ENCODE peak calls at places on chromosome 10, in seven cellular contexts. One of them, this sample, is unnamed.

GRCh38 chr10:81367132-81367531 is 507.9 kb upstream of the NRG3 start:
- DNase-seq in IMR-90: no peak
- DNase-seq in esophagus squamous epithelium: no peak
- DNase-seq in A549: no peak
- DNase-seq in HCT116: no peak
- DNase-seq in gastrocnemius medialis: no peak
- DNase-seq in uterus: no peak
- DNase-seq in this sample: no peak

GRCh38 chr10:103923502-103923901 is 5.5 kb upstream of the STN1 start:
- DNase-seq in IMR-90: no peak
- DNase-seq in esophagus squamous epithelium: no peak
- DNase-seq in A549: no peak
- DNase-seq in HCT116: no peak
- DNase-seq in gastrocnemius medialis: no peak
- DNase-seq in uterus: no peak
- DNase-seq in this sample: no peak

GRCh38 chr10:3225589-3225988 is 53.0 kb upstream of the PITRM1 start:
- DNase-seq in IMR-90: peak
- DNase-seq in esophagus squamous epithelium: no peak
- DNase-seq in A549: no peak
- DNase-seq in HCT116: no peak
- DNase-seq in gastrocnemius medialis: no peak
- DNase-seq in uterus: no peak
- DNase-seq in this sample: no peak

GRCh38 chr10:116134316-116134715 is 138.7 kb downstream of the GFRA1 start:
- DNase-seq in IMR-90: no peak
- DNase-seq in esophagus squamous epithelium: no peak
- DNase-seq in A549: no peak
- DNase-seq in HCT116: no peak
- DNase-seq in gastrocnemius medialis: no peak
- DNase-seq in uterus: no peak
- DNase-seq in this sample: no peak

GRCh38 chr10:79129361-79129997 is 60.7 kb downstream of the ZMIZ1 start:
- DNase-seq in IMR-90: peak
- DNase-seq in esophagus squamous epithelium: no peak
- DNase-seq in A549: peak
- DNase-seq in HCT116: no peak
- DNase-seq in gastrocnemius medialis: no peak
- DNase-seq in uterus: peak
- DNase-seq in this sample: no peak

GRCh38 chr10:30728786-30729185 is 99.2 kb upstream of the LYZL2 start:
- DNase-seq in IMR-90: no peak
- DNase-seq in esophagus squamous epithelium: no peak
- DNase-seq in A549: no peak
- DNase-seq in HCT116: no peak
- DNase-seq in gastrocnemius medialis: no peak
- DNase-seq in uterus: no peak
- DNase-seq in this sample: no peak

GRCh38 chr10:121448768-121449456 is 149.3 kb downstream of the FGFR2 start:
- DNase-seq in IMR-90: no peak
- DNase-seq in esophagus squamous epithelium: no peak
- DNase-seq in A549: no peak
- DNase-seq in HCT116: no peak
- DNase-seq in gastrocnemius medialis: no peak
- DNase-seq in uterus: no peak
- DNase-seq in this sample: no peak

GRCh38 chr10:95329296-95329695 is 38.5 kb upstream of the PDLIM1 start:
- DNase-seq in IMR-90: peak
- DNase-seq in esophagus squamous epithelium: no peak
- DNase-seq in A549: no peak
- DNase-seq in HCT116: no peak
- DNase-seq in gastrocnemius medialis: no peak
- DNase-seq in uterus: no peak
- DNase-seq in this sample: no peak

GRCh38 chr10:112475565-112476233 is 28.7 kb downstream of the VTI1A start:
- DNase-seq in IMR-90: peak
- DNase-seq in esophagus squamous epithelium: no peak
- DNase-seq in A549: no peak
- DNase-seq in HCT116: no peak
- DNase-seq in gastrocnemius medialis: no peak
- DNase-seq in uterus: no peak
- DNase-seq in this sample: no peak
- TF ChIP-seq CTCF in IMR-90: peak
- TF ChIP-seq CTCF in esophagus squamous epithelium: no peak
- TF ChIP-seq CTCF in A549: peak
- TF ChIP-seq CTCF in HCT116: peak
- TF ChIP-seq CTCF in gastrocnemius medialis: no peak
- TF ChIP-seq CTCF in uterus: no peak
- TF ChIP-seq CTCF in this sample: peak

GRCh38 chr10:91406322-91406721 is 3.8 kb upstream of the HECTD2 start:
- DNase-seq in IMR-90: no peak
- DNase-seq in esophagus squamous epithelium: no peak
- DNase-seq in A549: no peak
- DNase-seq in HCT116: no peak
- DNase-seq in gastrocnemius medialis: no peak
- DNase-seq in uterus: no peak
- DNase-seq in this sample: no peak

GRCh38 chr10:91409069-91409868 is 875 bp upstream of the HECTD2 start:
- DNase-seq in IMR-90: peak
- DNase-seq in esophagus squamous epithelium: peak
- DNase-seq in A549: peak
- DNase-seq in HCT116: no peak
- DNase-seq in gastrocnemius medialis: peak
- DNase-seq in uterus: peak
- DNase-seq in this sample: peak

GRCh38 chr10:91410638-91411367 is 659 bp downstream of the HECTD2 start:
- DNase-seq in IMR-90: peak
- DNase-seq in esophagus squamous epithelium: no peak
- DNase-seq in A549: peak
- DNase-seq in HCT116: no peak
- DNase-seq in gastrocnemius medialis: peak
- DNase-seq in uterus: peak
- DNase-seq in this sample: no peak

GRCh38 chr10:91412688-91413087 is 2.5 kb downstream of the HECTD2 start:
- DNase-seq in IMR-90: no peak
- DNase-seq in esophagus squamous epithelium: no peak
- DNase-seq in A549: no peak
- DNase-seq in HCT116: no peak
- DNase-seq in gastrocnemius medialis: no peak
- DNase-seq in uterus: no peak
- DNase-seq in this sample: no peak

GRCh38 chr10:91409869-91410637 is at the start of gene HECTD2:
- DNase-seq in IMR-90: peak
- DNase-seq in esophagus squamous epithelium: peak
- DNase-seq in A549: peak
- DNase-seq in HCT116: peak
- DNase-seq in gastrocnemius medialis: peak
- DNase-seq in uterus: peak
- DNase-seq in this sample: peak
- TF ChIP-seq POLR2A in IMR-90: peak
- TF ChIP-seq POLR2A in esophagus squamous epithelium: no peak
- TF ChIP-seq POLR2A in A549: peak
- TF ChIP-seq POLR2A in HCT116: peak
- TF ChIP-seq POLR2A in gastrocnemius medialis: peak
- TF ChIP-seq POLR2A in uterus: peak
- TF ChIP-seq POLR2A in this sample: peak

DNA sequence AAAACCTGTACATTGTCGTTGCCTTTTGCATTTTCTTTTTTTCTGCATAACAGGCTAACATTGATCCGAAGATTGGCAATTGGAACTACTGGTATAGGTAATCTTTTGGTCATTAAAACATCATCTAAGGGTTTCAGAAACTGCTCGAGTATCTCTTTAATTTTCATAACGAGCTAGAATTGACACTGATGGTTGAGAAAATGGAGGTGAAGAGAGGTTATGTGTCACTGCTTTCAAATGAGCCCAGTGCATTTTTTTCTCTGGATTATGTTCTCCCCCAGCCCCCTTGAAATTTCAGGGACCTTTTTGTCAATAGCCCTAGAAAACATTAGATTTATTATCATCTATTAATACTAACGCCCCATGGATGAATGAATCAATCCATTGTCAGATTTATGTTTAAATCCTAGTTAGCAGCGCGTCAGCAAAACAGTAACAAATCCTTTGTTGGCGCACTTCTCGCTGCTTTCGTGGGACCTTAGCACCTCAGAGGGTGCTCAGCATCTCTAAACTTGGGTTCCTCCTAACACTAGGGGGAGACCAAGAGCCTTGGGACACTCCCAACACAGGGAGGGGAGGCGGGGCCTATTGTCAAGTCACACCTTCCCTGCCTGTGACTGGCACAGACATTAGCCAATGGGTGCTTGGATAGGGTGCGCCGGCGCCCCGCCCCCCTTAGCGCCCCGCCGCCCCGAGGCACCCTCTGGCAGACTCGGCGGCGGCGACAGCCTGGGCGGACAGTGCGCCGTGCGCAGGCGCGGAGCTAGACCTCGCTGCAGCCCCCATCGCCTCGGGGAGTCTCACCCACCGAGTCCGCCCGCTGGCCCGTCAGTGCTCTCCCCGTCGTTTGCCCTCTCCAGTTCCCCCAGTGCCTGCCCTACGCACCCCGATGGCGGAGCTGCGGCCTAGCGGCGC is at the start of gene SUFU:
- DNase-seq in IMR-90: peak
- DNase-seq in esophagus squamous epithelium: peak
- DNase-seq in A549: peak
- DNase-seq in HCT116: peak
- DNase-seq in gastrocnemius medialis: peak
- DNase-seq in uterus: peak
- DNase-seq in this sample: peak
- H3K4me3 ChIP-seq in IMR-90: peak
- H3K4me3 ChIP-seq in esophagus squamous epithelium: peak
- H3K4me3 ChIP-seq in A549: peak
- H3K4me3 ChIP-seq in HCT116: peak
- H3K4me3 ChIP-seq in gastrocnemius medialis: peak
- H3K4me3 ChIP-seq in uterus: peak
- H3K4me3 ChIP-seq in this sample: peak

DNA sequence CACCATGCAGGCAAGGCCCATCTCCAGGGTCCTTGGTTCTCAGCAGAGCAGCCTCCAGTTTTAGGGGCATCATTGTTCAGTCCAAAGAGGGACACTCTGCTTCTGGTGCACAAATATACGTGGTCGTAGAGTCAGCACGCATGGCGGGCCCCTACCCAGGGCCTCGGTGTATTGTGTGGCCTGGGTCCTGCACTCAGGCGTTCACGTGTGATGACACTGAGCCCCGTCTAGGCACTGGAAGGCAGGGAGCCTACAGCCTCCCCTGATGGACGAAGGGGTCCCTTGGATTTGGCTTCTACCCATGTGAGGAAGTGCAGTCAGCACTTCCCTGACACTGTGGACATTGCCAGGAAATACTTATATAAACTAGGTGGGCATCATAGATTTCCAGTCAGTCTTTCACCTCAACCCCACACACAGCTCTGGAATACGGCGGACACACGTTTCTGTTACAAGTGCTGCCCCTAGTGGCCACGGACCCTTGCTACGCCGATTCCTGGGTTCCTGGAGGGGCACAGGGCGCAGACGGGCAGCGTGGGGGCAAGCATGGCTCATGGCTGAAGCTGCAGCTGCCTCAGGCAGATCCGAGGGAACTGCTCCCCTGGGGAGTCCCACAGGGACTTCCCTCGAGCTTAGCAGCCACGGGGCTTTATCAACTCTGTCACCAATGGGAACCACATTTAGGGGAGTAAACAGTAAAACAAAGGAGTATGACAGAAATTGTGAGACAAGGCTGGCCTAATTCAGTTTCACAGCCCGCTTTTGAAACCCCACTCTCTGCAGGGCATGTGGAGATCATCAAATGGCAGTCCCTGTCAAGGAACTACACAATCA is 25.4 kb downstream of the AIFM2 start:
- DNase-seq in IMR-90: no peak
- DNase-seq in esophagus squamous epithelium: no peak
- DNase-seq in A549: no peak
- DNase-seq in HCT116: no peak
- DNase-seq in gastrocnemius medialis: no peak
- DNase-seq in uterus: no peak
- DNase-seq in this sample: no peak
- TF ChIP-seq CTCF in IMR-90: peak
- TF ChIP-seq CTCF in esophagus squamous epithelium: no peak
- TF ChIP-seq CTCF in A549: peak
- TF ChIP-seq CTCF in HCT116: peak
- TF ChIP-seq CTCF in gastrocnemius medialis: peak
- TF ChIP-seq CTCF in uterus: no peak
- TF ChIP-seq CTCF in this sample: peak

GRCh38 chr10:63268798-63269503 is 135.8 kb downstream of the NRBF2 start:
- DNase-seq in IMR-90: peak
- DNase-seq in esophagus squamous epithelium: peak
- DNase-seq in A549: peak
- DNase-seq in HCT116: peak
- DNase-seq in gastrocnemius medialis: peak
- DNase-seq in uterus: peak
- DNase-seq in this sample: peak
- TF ChIP-seq POLR2A in IMR-90: peak
- TF ChIP-seq POLR2A in esophagus squamous epithelium: no peak
- TF ChIP-seq POLR2A in A549: no peak
- TF ChIP-seq POLR2A in HCT116: peak
- TF ChIP-seq POLR2A in gastrocnemius medialis: peak
- TF ChIP-seq POLR2A in uterus: peak
- TF ChIP-seq POLR2A in this sample: peak

DNA sequence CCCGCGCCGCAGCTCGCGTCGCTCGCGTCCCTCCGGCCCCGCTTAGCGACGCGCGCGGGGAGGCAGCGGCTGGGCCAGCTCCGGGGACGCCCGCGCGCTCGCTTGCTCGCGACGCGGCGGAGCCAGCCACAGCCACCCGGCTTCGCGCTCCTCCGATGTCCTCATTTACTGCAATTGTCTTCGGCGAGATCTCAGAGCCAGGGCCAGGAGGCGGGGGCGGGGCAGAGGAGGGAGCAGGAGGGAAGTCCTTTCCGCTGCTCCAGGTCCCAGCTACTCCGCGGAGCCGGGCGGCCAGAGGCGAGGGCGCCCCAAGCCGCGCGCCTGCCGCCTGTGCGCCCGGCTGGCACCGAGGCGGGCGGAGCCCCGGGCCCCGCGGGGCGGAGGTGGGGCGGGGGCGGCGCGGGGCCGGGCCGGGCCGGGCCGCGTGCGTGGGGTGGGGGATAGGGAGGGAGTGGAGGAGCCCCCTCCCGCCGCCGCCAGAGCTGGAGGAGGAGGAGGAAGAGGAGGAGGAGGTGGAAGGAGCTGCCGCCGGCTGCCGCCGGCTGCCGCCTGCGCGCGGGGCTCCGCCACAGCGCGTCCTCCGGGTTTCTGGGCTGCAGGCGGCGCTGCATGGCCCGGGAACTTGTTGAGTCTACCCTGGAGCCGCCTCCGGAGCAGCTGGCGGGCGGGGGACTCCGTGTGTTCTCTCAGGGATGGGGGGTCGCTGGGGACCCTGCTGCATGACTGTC is at the start of gene INSYN2A:
- DNase-seq in IMR-90: peak
- DNase-seq in esophagus squamous epithelium: no peak
- DNase-seq in A549: peak
- DNase-seq in HCT116: no peak
- DNase-seq in gastrocnemius medialis: no peak
- DNase-seq in uterus: peak
- DNase-seq in this sample: peak
- H3K4me3 ChIP-seq in IMR-90: peak
- H3K4me3 ChIP-seq in esophagus squamous epithelium: peak
- H3K4me3 ChIP-seq in A549: peak
- H3K4me3 ChIP-seq in HCT116: no peak
- H3K4me3 ChIP-seq in gastrocnemius medialis: peak
- H3K4me3 ChIP-seq in uterus: peak
- H3K4me3 ChIP-seq in this sample: peak

GRCh38 chr10:49037187-49037586 is 78.1 kb downstream of the VSTM4 start:
- DNase-seq in IMR-90: peak
- DNase-seq in esophagus squamous epithelium: no peak
- DNase-seq in A549: no peak
- DNase-seq in HCT116: peak
- DNase-seq in gastrocnemius medialis: no peak
- DNase-seq in uterus: no peak
- DNase-seq in this sample: no peak
- TF ChIP-seq CTCF in IMR-90: no peak
- TF ChIP-seq CTCF in esophagus squamous epithelium: no peak
- TF ChIP-seq CTCF in A549: no peak
- TF ChIP-seq CTCF in HCT116: no peak
- TF ChIP-seq CTCF in gastrocnemius medialis: no peak
- TF ChIP-seq CTCF in uterus: no peak
- TF ChIP-seq CTCF in this sample: no peak

This sample was measured in transverse colon.